ENCODE peak calls at places on chromosomes 7 and 10, in seven cellular contexts. C, V, Q, E, P, Z and O are unnamed samples.

GRCh38 chr10:3426190-3426845 is 253.7 kb upstream of the PITRM1 start:
- DNase-seq in E (no peak), V (no peak), C (no peak), P (no peak), Z (no peak), Q (peak; percentile 82), O (no peak)

GRCh38 chr10:75538144-75538543 is 106.7 kb downstream of the LRMDA start:
- DNase-seq in P (no peak), E (no peak), C (peak; percentile 30), Z (no peak), Q (no peak), V (peak; percentile 71), O (no peak)

GRCh38 chr10:72370201-72370722 is 15.5 kb upstream of the DNAJB12 start:
- DNase-seq in Z (no peak), V (no peak), Q (no peak), E (peak; percentile 79), P (no peak), C (no peak), O (no peak)

GRCh38 chr7:151984612-151985011 is 28.4 kb downstream of the GALNTL5 start:
- DNase-seq in E (peak; percentile 49), P (no peak), C (no peak), Q (no peak), V (peak; percentile 17), Z (no peak), O (no peak)

GRCh38 chr10:70912556-70912955 is 24.2 kb upstream of the PCBD1 start:
- DNase-seq in E (no peak), V (no peak), P (no peak), Q (no peak), C (no peak), Z (no peak), O (peak; percentile 33)

GRCh38 chr10:77192402-77192801 is 445.2 kb downstream of the KCNMA1 start:
- DNase-seq in Z (no peak), E (no peak), P (no peak), Q (no peak), C (no peak), V (no peak), O (no peak)

GRCh38 chr7:106731637-106732036 is 70.7 kb upstream of the CCDC71L start:
- DNase-seq in V (no peak), C (peak; percentile 10), P (no peak), E (no peak), Z (no peak), Q (peak; percentile 81), O (no peak)

GRCh38 chr10:91689731-91690168 is 56.9 kb upstream of the PPP1R3C start:
- DNase-seq in V (peak; percentile 7), C (no peak), Z (no peak), E (peak; percentile 11), Q (peak; percentile 79), P (peak; percentile 19), O (no peak)

GRCh38 chr7:88361357-88361756 is 54.7 kb upstream of the STEAP4 start:
- DNase-seq in V (peak; percentile 8), Q (no peak), Z (no peak), E (no peak), C (no peak), P (no peak), O (no peak)

GRCh38 chr7:35336444-35336843 is 82.5 kb upstream of the TBX20 start:
- DNase-seq in C (no peak), Q (no peak), Z (no peak), V (no peak), P (peak; percentile 19), E (peak; percentile 36), O (no peak)

GRCh38 chr7:4461511-4461910 is 220.6 kb upstream of the FOXK1 start:
- DNase-seq in E (no peak), V (no peak), Q (no peak), C (no peak), P (no peak), Z (no peak), O (no peak)

GRCh38 chr10:98321203-98321780 is 53.3 kb upstream of the LOXL4 start:
- DNase-seq in E (peak; percentile 51), P (no peak), Q (no peak), Z (no peak), C (peak; percentile 59), V (peak; percentile 77), O (no peak)

GRCh38 chr10:112716924-112717348 is 233.1 kb upstream of the TCF7L2 start:
- DNase-seq in Z (peak; percentile 51), V (no peak), E (peak; percentile 57), Q (peak; percentile 49), C (no peak), P (no peak), O (no peak)

GRCh38 chr10:22022257-22023051 is 18.9 kb upstream of the DNAJC1 start:
- DNase-seq in Q (peak; percentile 93), C (no peak), V (no peak), P (peak; percentile 39), E (no peak), Z (no peak), O (no peak)

GRCh38 chr7:158559356-158559755 is 28.3 kb downstream of the PTPRN2 start:
- DNase-seq in P (no peak), E (no peak), V (no peak), Q (no peak), Z (no peak), C (no peak), O (no peak)

GRCh38 chr7:96837583-96837982 is 127.9 kb upstream of the SEM1 start:
- DNase-seq in Z (no peak), C (no peak), Q (no peak), V (no peak), P (no peak), E (no peak), O (no peak)

GRCh38 chr10:11245981-11246590 is 228.4 kb downstream of the CELF2 start:
- DNase-seq in C (no peak), Z (no peak), Q (no peak), E (no peak), V (no peak), P (no peak), O (no peak)
- H3K27me3 ChIP-seq in C (no peaks in the 10 kb centered on the region), Z (no peaks in the 10 kb centered on the region), Q (no peaks in the 10 kb centered on the region), E (no peaks in the 10 kb centered on the region), V (no peaks in the 10 kb centered on the region), P (no peaks in the 10 kb centered on the region), O (no peaks in the 10 kb centered on the region)

DNA sequence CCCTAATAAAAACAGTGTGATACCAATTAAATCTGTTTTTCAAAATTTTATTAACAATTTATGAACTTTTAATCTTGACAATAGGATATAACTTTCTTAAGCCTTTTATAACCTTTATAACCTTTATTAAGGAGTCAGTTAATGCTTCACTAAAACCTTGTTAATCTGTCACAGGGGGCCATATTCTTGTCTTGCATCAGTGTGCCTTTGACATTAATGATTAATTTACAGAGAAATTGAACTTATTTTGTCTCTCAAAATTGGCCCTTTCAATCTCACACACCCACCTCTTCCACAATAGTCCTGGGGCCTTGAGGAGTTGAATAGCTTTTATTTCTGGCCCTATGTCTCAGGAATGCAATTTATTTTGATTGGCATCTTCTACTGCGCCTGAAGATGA is 68.5 kb downstream of the AKR1C4 start:
- DNase-seq in P (no peak), E (no peak), C (no peak), V (no peak), Z (no peak), Q (no peak), O (no peak)
- H3K4me1 ChIP-seq in P (no peaks in the 10 kb centered on the region), E (no peaks in the 10 kb centered on the region), C (no peaks in the 10 kb centered on the region), V (no peaks in the 10 kb centered on the region), Z (no peaks in the 10 kb centered on the region), Q (no peaks in the 10 kb centered on the region), O (no peaks in the 10 kb centered on the region)

GRCh38 chr10:14382531-14382930 is 51.8 kb upstream of the FRMD4A start:
- DNase-seq in C (no peak), E (no peak), V (no peak), Z (no peak), P (no peak), Q (no peak), O (no peak)
- H3K27me3 ChIP-seq in C (no peaks in the 10 kb centered on the region), E (no peaks in the 10 kb centered on the region), V (no peaks in the 10 kb centered on the region), Z (no peaks in the 10 kb centered on the region), P (peaks cover 28% of the 10 kb centered on the region), Q (peaks cover 8% of the 10 kb centered on the region), O (no peaks in the 10 kb centered on the region)

GRCh38 chr10:63262674-63263073 is 129.5 kb downstream of the NRBF2 start:
- DNase-seq in Q (no peak), Z (no peak), E (no peak), P (no peak), C (no peak), V (no peak), O (no peak)
- H3K4me1 ChIP-seq in Q (peaks cover 37% of the 10 kb centered on the region), Z (peaks cover 3% of the 10 kb centered on the region), E (no peaks in the 10 kb centered on the region), P (peaks cover 80% of the 10 kb centered on the region), C (peaks cover 49% of the 10 kb centered on the region), V (peaks cover 51% of the 10 kb centered on the region), O (peaks cover 69% of the 10 kb centered on the region)